ENCODE peak calls at places on chromosomes 1 and 21, in seven cellular contexts. X is neuronal stem cell, E is H1, I is IMR-90, N is H9, S is trophoblast cell, J is mesenchymal stem cell. O is an unnamed sample.

GRCh38 chr1:159188375-159188788 is 16.3 kb upstream of the ACKR1 start:
- DNase-seq in X (peak; percentile 85), E (peak; percentile 88), I (peak; percentile 22), N (peak; percentile 96), S (no peak), J (peak; percentile 36), O (peak; percentile 98)

GRCh38 chr1:180917306-180918065 is 4.8 kb downstream of the KIAA1614 start:
- DNase-seq in X (no peak), E (no peak), I (peak; percentile 15), N (peak; percentile 56), S (no peak), J (no peak), O (peak; percentile 82)

GRCh38 chr1:12514597-12514996 is 103.4 kb downstream of the DHRS3 start:
- DNase-seq in X (no peak), E (no peak), I (no peak), N (no peak), S (no peak), J (no peak), O (no peak)

GRCh38 chr1:107550358-107550757 is 409.5 kb downstream of the NTNG1 start:
- DNase-seq in X (no peak), E (no peak), I (no peak), N (no peak), S (no peak), J (no peak), O (no peak)

GRCh38 chr21:42219606-42220137 is 732 bp downstream of the ABCG1 start:
- DNase-seq in X (no peak), E (peak; percentile 64), I (peak; percentile 5), N (peak; percentile 37), S (no peak), J (no peak), O (no peak)

GRCh38 chr1:109959974-109960744 is 24.4 kb upstream of the AHCYL1 start:
- DNase-seq in X (peak; percentile 81), E (no peak), I (peak; percentile 78), N (peak; percentile 66), S (peak; percentile 90), J (peak; percentile 66), O (peak; percentile 96)

GRCh38 chr1:196689001-196689400 is 37.2 kb downstream of the CFH start:
- DNase-seq in X (no peak), E (no peak), I (no peak), N (no peak), S (no peak), J (no peak), O (no peak)

GRCh38 chr1:119968601-119969000 is 72.3 kb upstream of the ADAM30 start:
- DNase-seq in X (no peak), E (no peak), I (no peak), N (no peak), S (peak; percentile 39), J (no peak), O (no peak)

GRCh38 chr1:154819628-154820590 is 50.2 kb downstream of the KCNN3 start:
- DNase-seq in X (peak; percentile 9), E (peak; percentile 65), I (no peak), N (peak; percentile 70), S (peak; percentile 60), J (no peak), O (peak; percentile 64)

GRCh38 chr1:156004843-156005593 is 15.7 kb downstream of the SSR2 start:
- DNase-seq in X (no peak), E (no peak), I (no peak), N (no peak), S (no peak), J (no peak), O (no peak)

GRCh38 chr21:35989185-35989735 is 71.1 kb downstream of the SETD4 start:
- DNase-seq in X (no peak), E (no peak), I (no peak), N (no peak), S (no peak), J (no peak), O (no peak)
- H3K23ac ChIP-seq in X (no peak overlapping the region), E (no peak overlapping the region), I (no peak overlapping the region), N (no peak overlapping the region), S (no peak overlapping the region), J (no peak overlapping the region), O (no peak overlapping the region)

GRCh38 chr1:186456731-186457255 is 4.1 kb downstream of the PDC start:
- DNase-seq in X (no peak), E (no peak), I (no peak), N (no peak), S (no peak), J (no peak), O (no peak)

GRCh38 chr1:186463511-186463910 is 2.6 kb upstream of the PDC start:
- DNase-seq in X (no peak), E (no peak), I (no peak), N (peak; percentile 29), S (no peak), J (no peak), O (peak; percentile 58)

GRCh38 chr1:186465956-186466355 is 5.0 kb upstream of the PDC start:
- DNase-seq in X (no peak), E (no peak), I (peak; percentile 42), N (no peak), S (peak; percentile 49), J (no peak), O (no peak)

GRCh38 chr1:186461014-186461413 is at the start of gene PDC:
- DNase-seq in X (no peak), E (no peak), I (no peak), N (no peak), S (no peak), J (no peak), O (no peak)
- H2AK5ac ChIP-seq in X (no peak within 1 kb of the TSS), E (no peak within 1 kb of the TSS), I (no peak within 1 kb of the TSS), N (no peak within 1 kb of the TSS), S (no peak within 1 kb of the TSS), J (no peak within 1 kb of the TSS), O (no peak within 1 kb of the TSS)

GRCh38 chr1:43363935-43364525 is 3.8 kb downstream of the ELOVL1 start:
- DNase-seq in X (no peak), E (no peak), I (no peak), N (no peak), S (no peak), J (no peak), O (no peak)
- H3K23ac ChIP-seq in X (no peak overlapping the region), E (no peak overlapping the region), I (no peak overlapping the region), N (no peak overlapping the region), S (no peak overlapping the region), J (no peak overlapping the region), O (no peak overlapping the region)

DNA sequence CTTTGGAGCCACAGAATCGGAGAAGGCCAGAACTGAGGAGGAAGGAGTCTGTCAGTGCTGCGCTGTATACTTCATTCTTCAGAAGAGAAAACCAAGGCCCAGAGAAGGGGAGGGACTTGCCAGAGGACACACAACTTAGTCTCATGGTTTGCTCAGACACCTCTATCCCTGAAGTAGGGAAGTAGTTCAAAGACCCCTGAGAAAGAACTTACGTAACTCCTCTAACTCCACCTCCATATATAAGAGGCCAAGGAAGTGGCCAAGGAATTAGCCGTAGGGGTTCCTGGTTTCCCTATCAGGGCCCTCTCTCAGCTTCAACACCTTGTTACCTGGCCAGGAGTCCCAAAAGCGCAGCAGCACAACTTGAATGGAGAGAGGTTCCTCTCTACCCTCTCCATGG is 580 bp upstream of the NECTIN4 start:
- DNase-seq in X (no peak), E (no peak), I (no peak), N (no peak), S (peak; percentile 61), J (no peak), O (no peak)
- H2AK5ac ChIP-seq in X (no peak overlapping the region), E (no peak overlapping the region), I (no peak overlapping the region), N (no peak overlapping the region), S (peak overlapping the region; percentile 49), J (no peak overlapping the region), O (no peak overlapping the region)

DNA sequence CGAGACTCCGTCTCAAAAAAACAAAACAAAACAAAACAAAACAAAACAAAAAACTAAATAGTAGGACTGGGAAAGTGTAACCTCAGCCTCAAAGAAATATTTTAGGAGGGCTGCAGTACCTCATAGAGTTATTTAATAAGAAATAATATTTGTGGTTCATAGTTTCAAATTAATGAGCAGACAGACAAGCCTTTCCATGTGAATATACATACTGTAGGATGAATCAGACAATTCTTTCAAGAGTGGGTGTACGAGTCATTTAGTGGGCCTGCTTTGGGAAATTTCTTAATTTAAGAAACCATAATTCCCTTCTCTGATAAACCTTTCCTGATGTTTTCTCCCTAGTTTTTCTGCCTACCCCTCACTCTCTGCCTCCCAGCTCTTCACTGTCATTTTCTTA is 52.5 kb downstream of the CDC14A start:
- DNase-seq in X (no peak), E (no peak), I (peak; percentile 54), N (no peak), S (no peak), J (no peak), O (no peak)
- H3K23ac ChIP-seq in X (no peak overlapping the region), E (no peak overlapping the region), I (no peak overlapping the region), N (no peak overlapping the region), S (no peak overlapping the region), J (no peak overlapping the region), O (no peak overlapping the region)

GRCh38 chr1:87305762-87306161 is 22.9 kb upstream of the LMO4 start:
- DNase-seq in X (no peak), E (no peak), I (no peak), N (no peak), S (no peak), J (no peak), O (no peak)
- H2AK5ac ChIP-seq in X (no peak overlapping the region), E (no peak overlapping the region), I (no peak overlapping the region), N (no peak overlapping the region), S (no peak overlapping the region), J (no peak overlapping the region), O (no peak overlapping the region)

DNA sequence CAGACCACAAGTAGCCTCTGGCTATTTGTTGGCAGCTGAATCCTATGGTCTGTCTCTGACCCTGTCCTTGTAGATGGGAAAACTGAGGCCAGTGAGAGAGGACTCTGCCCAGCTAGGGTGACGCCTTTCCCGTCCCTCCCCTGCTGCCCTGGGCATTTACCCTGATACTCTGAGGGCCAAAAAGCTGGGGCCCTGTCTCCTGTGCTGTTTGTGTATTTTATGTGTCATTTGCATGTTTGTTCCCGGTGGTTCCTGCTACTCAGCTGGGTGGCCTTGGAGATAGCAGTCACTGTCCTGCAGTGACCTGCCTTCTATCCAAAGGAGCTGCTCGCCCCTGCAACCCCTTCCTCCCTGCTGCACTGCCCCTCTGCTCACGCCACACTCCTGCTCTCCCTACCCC is 41.2 kb upstream of the KDM4A start:
- DNase-seq in X (no peak), E (no peak), I (no peak), N (no peak), S (no peak), J (no peak), O (no peak)
- H3K23ac ChIP-seq in X (peak overlapping the region; percentile 48), E (no peak overlapping the region), I (no peak overlapping the region), N (no peak overlapping the region), S (no peak overlapping the region), J (no peak overlapping the region), O (no peak overlapping the region)

DNA sequence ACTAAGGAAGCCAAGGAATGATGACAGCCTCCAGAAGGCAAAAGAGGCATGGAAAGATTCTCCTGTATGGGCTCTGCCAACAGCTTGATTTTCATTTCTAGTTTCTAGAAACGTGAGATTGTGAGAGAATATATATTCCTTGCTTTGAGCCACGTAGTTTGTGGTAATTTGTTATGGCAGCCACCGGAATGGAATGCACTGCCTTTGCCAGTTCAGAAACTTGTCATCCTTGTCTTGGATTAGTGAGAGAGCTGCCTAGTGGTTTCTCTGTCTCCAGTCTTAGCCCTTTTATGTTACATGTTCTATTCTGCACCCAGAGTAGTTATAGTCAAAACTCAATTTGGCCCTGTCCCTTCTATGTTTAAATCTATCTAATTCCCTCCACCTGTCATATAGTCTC is 216.0 kb upstream of the PTGFR start:
- DNase-seq in X (no peak), E (no peak), I (peak; percentile 91), N (no peak), S (no peak), J (peak; percentile 13), O (no peak)
- H2AK5ac ChIP-seq in X (no peak overlapping the region), E (no peak overlapping the region), I (peak overlapping the region; percentile 55), N (no peak overlapping the region), S (no peak overlapping the region), J (no peak overlapping the region), O (no peak overlapping the region)

GRCh38 chr1:42150626-42151025 is 2.6 kb upstream of the GUCA2B start:
- DNase-seq in X (no peak), E (no peak), I (no peak), N (no peak), S (no peak), J (no peak), O (no peak)
- H3K23ac ChIP-seq in X (no peak overlapping the region), E (no peak overlapping the region), I (no peak overlapping the region), N (no peak overlapping the region), S (no peak overlapping the region), J (no peak overlapping the region), O (no peak overlapping the region)

O was measured in mesendoderm.